ENCODE peak calls at places on chromosomes 4 and X, in nine cellular contexts. One of them, this sample, is unnamed.

GRCh38 chr4:91622925-91623600 is 680.7 kb upstream of the GRID2 start:
- DNase-seq in suprapubic skin: no peak
- DNase-seq in fibroblast of pulmonary artery: no peak
- DNase-seq in stomach: no peak
- DNase-seq in WERI-Rb-1: no peak
- DNase-seq in lower leg skin: no peak
- DNase-seq in brain microvascular endothelial cell: no peak
- DNase-seq in epithelial cell of esophagus: no peak
- DNase-seq in heart right ventricle: no peak
- DNase-seq in this sample: no peak

GRCh38 chr4:80322716-80323115 is 12.8 kb upstream of the CFAP299 start:
- DNase-seq in brain microvascular endothelial cell: peak; percentile 59
- DNase-seq in suprapubic skin: no peak
- DNase-seq in epithelial cell of esophagus: peak; percentile 79
- DNase-seq in lower leg skin: no peak
- DNase-seq in heart right ventricle: no peak
- DNase-seq in WERI-Rb-1: peak; percentile 33
- DNase-seq in fibroblast of pulmonary artery: peak; percentile 69
- DNase-seq in stomach: no peak
- DNase-seq in this sample: no peak

GRCh38 chrX:103480526-103480925 is 38.8 kb downstream of the RAB40A start:
- DNase-seq in WERI-Rb-1: no peak
- DNase-seq in stomach: no peak
- DNase-seq in fibroblast of pulmonary artery: no peak
- DNase-seq in suprapubic skin: no peak
- DNase-seq in heart right ventricle: no peak
- DNase-seq in brain microvascular endothelial cell: no peak
- DNase-seq in lower leg skin: no peak
- DNase-seq in epithelial cell of esophagus: no peak
- DNase-seq in this sample: no peak

GRCh38 chr4:68447201-68447600 is at the start of gene TMPRSS11E:
- DNase-seq in suprapubic skin: no peak
- DNase-seq in brain microvascular endothelial cell: no peak
- DNase-seq in stomach: no peak
- DNase-seq in epithelial cell of esophagus: peak; percentile 82
- DNase-seq in WERI-Rb-1: no peak
- DNase-seq in lower leg skin: no peak
- DNase-seq in fibroblast of pulmonary artery: no peak
- DNase-seq in heart right ventricle: no peak
- DNase-seq in this sample: no peak

GRCh38 chr4:150006197-150006596 is 72.0 kb upstream of the DCLK2 start:
- DNase-seq in brain microvascular endothelial cell: no peak
- DNase-seq in WERI-Rb-1: no peak
- DNase-seq in stomach: no peak
- DNase-seq in epithelial cell of esophagus: no peak
- DNase-seq in suprapubic skin: no peak
- DNase-seq in heart right ventricle: no peak
- DNase-seq in lower leg skin: no peak
- DNase-seq in fibroblast of pulmonary artery: no peak
- DNase-seq in this sample: no peak

GRCh38 chrX:81054904-81055303 is 146.8 kb downstream of the HMGN5 start:
- DNase-seq in WERI-Rb-1: no peak
- DNase-seq in brain microvascular endothelial cell: no peak
- DNase-seq in stomach: no peak
- DNase-seq in lower leg skin: no peak
- DNase-seq in suprapubic skin: no peak
- DNase-seq in heart right ventricle: no peak
- DNase-seq in epithelial cell of esophagus: no peak
- DNase-seq in fibroblast of pulmonary artery: no peak
- DNase-seq in this sample: no peak

GRCh38 chr4:150510176-150510875 is 71.6 kb upstream of the MAB21L2 start:
- DNase-seq in suprapubic skin: no peak
- DNase-seq in fibroblast of pulmonary artery: peak; percentile 92
- DNase-seq in heart right ventricle: no peak
- DNase-seq in epithelial cell of esophagus: peak; percentile 79
- DNase-seq in stomach: no peak
- DNase-seq in lower leg skin: no peak
- DNase-seq in brain microvascular endothelial cell: peak; percentile 49
- DNase-seq in WERI-Rb-1: no peak
- DNase-seq in this sample: peak; percentile 40

GRCh38 chr4:67918428-67918827 is 34.6 kb upstream of the TMPRSS11D start:
- DNase-seq in lower leg skin: no peak
- DNase-seq in suprapubic skin: no peak
- DNase-seq in stomach: no peak
- DNase-seq in WERI-Rb-1: no peak
- DNase-seq in epithelial cell of esophagus: peak; percentile 37
- DNase-seq in brain microvascular endothelial cell: no peak
- DNase-seq in fibroblast of pulmonary artery: no peak
- DNase-seq in heart right ventricle: no peak
- DNase-seq in this sample: no peak

GRCh38 chrX:57285001-57285400 is 1.5 kb upstream of the FAAH2 start:
- DNase-seq in lower leg skin: no peak
- DNase-seq in stomach: no peak
- DNase-seq in epithelial cell of esophagus: peak; percentile 8
- DNase-seq in heart right ventricle: no peak
- DNase-seq in suprapubic skin: no peak
- DNase-seq in fibroblast of pulmonary artery: no peak
- DNase-seq in brain microvascular endothelial cell: no peak
- DNase-seq in WERI-Rb-1: no peak
- DNase-seq in this sample: no peak

GRCh38 chrX:57289089-57289488 is 2.6 kb downstream of the FAAH2 start:
- DNase-seq in lower leg skin: no peak
- DNase-seq in brain microvascular endothelial cell: no peak
- DNase-seq in suprapubic skin: no peak
- DNase-seq in WERI-Rb-1: no peak
- DNase-seq in stomach: no peak
- DNase-seq in epithelial cell of esophagus: peak; percentile 53
- DNase-seq in fibroblast of pulmonary artery: no peak
- DNase-seq in heart right ventricle: no peak
- DNase-seq in this sample: no peak

GRCh38 chrX:57282568-57282967 is 3.9 kb upstream of the FAAH2 start:
- DNase-seq in stomach: no peak
- DNase-seq in brain microvascular endothelial cell: no peak
- DNase-seq in WERI-Rb-1: no peak
- DNase-seq in fibroblast of pulmonary artery: no peak
- DNase-seq in lower leg skin: no peak
- DNase-seq in suprapubic skin: no peak
- DNase-seq in epithelial cell of esophagus: peak; percentile 9
- DNase-seq in heart right ventricle: no peak
- DNase-seq in this sample: no peak

DNA sequence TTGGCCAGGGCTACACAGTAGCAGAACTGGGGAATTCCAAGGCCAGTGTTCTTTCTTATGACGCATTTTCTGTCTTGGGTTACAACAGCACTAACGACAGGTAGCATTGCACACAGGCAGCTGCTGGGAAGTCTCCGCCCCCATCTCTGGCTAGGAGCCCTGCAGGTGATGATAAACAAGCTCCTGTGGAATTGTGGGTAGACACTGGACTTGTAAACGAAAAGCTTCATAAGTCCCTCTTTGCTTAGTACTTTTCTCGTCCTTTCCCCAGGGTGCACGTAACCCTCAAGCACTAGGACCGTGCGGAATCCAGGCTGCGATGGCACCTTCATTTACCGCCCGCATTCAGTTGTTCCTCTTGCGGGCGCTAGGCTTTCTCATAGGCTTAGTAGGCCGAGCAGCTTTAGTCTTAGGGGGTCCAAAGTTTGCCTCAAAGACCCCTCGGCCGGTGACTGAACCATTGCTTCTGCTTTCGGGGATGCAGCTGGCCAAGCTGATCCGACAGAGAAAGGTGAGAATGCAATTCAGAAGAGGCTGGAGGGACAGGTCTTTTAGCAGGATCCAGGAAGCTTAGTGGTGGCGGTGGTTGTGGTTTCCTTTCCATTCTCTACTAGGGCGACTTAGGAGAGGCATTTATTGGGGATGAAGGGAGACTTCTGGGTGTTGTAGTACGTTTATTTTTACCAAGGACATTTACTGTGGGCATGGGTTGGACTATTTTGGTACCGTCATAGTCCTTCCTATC is at the start of gene FAAH2:
- DNase-seq in brain microvascular endothelial cell: no peak
- DNase-seq in lower leg skin: peak; percentile 34
- DNase-seq in fibroblast of pulmonary artery: no peak
- DNase-seq in WERI-Rb-1: no peak
- DNase-seq in heart right ventricle: no peak
- DNase-seq in epithelial cell of esophagus: peak; percentile 95
- DNase-seq in stomach: peak; percentile 77
- DNase-seq in suprapubic skin: no peak
- DNase-seq in this sample: peak; percentile 68
- H3K4me3 ChIP-seq in brain microvascular endothelial cell: no peak within 1 kb of the TSS
- H3K4me3 ChIP-seq in lower leg skin: no peak within 1 kb of the TSS
- H3K4me3 ChIP-seq in fibroblast of pulmonary artery: no peak within 1 kb of the TSS
- H3K4me3 ChIP-seq in WERI-Rb-1: no peak within 1 kb of the TSS
- H3K4me3 ChIP-seq in heart right ventricle: peak within 1 kb of the TSS; percentile 38
- H3K4me3 ChIP-seq in epithelial cell of esophagus: peak within 1 kb of the TSS; percentile 56
- H3K4me3 ChIP-seq in stomach: peak within 1 kb of the TSS; percentile 43
- H3K4me3 ChIP-seq in suprapubic skin: peak within 1 kb of the TSS; percentile 46
- H3K4me3 ChIP-seq in this sample: peak within 1 kb of the TSS; percentile 66

GRCh38 chr4:59161249-59161648 is 2038.9 kb upstream of the ADGRL3 start:
- DNase-seq in suprapubic skin: no peak
- DNase-seq in fibroblast of pulmonary artery: no peak
- DNase-seq in epithelial cell of esophagus: no peak
- DNase-seq in stomach: no peak
- DNase-seq in lower leg skin: no peak
- DNase-seq in WERI-Rb-1: no peak
- DNase-seq in brain microvascular endothelial cell: no peak
- DNase-seq in heart right ventricle: no peak
- DNase-seq in this sample: no peak
- TF ChIP-seq CTCF in suprapubic skin: no peak
- TF ChIP-seq CTCF in fibroblast of pulmonary artery: no peak
- TF ChIP-seq CTCF in epithelial cell of esophagus: no peak
- TF ChIP-seq CTCF in stomach: no peak
- TF ChIP-seq CTCF in lower leg skin: no peak
- TF ChIP-seq CTCF in WERI-Rb-1: no peak
- TF ChIP-seq CTCF in brain microvascular endothelial cell: no peak
- TF ChIP-seq CTCF in heart right ventricle: no peak
- TF ChIP-seq CTCF in this sample: no peak

GRCh38 chr4:76306882-76307669 is 543 bp downstream of the STBD1 start:
- DNase-seq in fibroblast of pulmonary artery: peak; percentile 50
- DNase-seq in brain microvascular endothelial cell: peak; percentile 16
- DNase-seq in stomach: peak; percentile 68
- DNase-seq in heart right ventricle: peak; percentile 68
- DNase-seq in suprapubic skin: peak; percentile 71
- DNase-seq in lower leg skin: peak; percentile 26
- DNase-seq in epithelial cell of esophagus: peak; percentile 66
- DNase-seq in WERI-Rb-1: peak; percentile 68
- DNase-seq in this sample: no peak

GRCh38 chr4:76307670-76308014 is 1.1 kb downstream of the STBD1 start:
- DNase-seq in brain microvascular endothelial cell: no peak
- DNase-seq in lower leg skin: no peak
- DNase-seq in heart right ventricle: peak; percentile 44
- DNase-seq in suprapubic skin: no peak
- DNase-seq in stomach: peak; percentile 33
- DNase-seq in epithelial cell of esophagus: no peak
- DNase-seq in fibroblast of pulmonary artery: no peak
- DNase-seq in WERI-Rb-1: no peak
- DNase-seq in this sample: no peak

GRCh38 chr4:76305971-76306881 is at the start of gene STBD1:
- DNase-seq in heart right ventricle: peak; percentile 85
- DNase-seq in fibroblast of pulmonary artery: peak; percentile 57
- DNase-seq in brain microvascular endothelial cell: peak; percentile 29
- DNase-seq in WERI-Rb-1: peak; percentile 82
- DNase-seq in stomach: peak; percentile 77
- DNase-seq in epithelial cell of esophagus: peak; percentile 62
- DNase-seq in lower leg skin: peak; percentile 47
- DNase-seq in suprapubic skin: peak; percentile 72
- DNase-seq in this sample: no peak

GRCh38 chr4:76302856-76303438 is 3.6 kb upstream of the STBD1 start:
- DNase-seq in lower leg skin: no peak
- DNase-seq in fibroblast of pulmonary artery: peak; percentile 57
- DNase-seq in heart right ventricle: no peak
- DNase-seq in epithelial cell of esophagus: peak; percentile 8
- DNase-seq in suprapubic skin: no peak
- DNase-seq in stomach: no peak
- DNase-seq in brain microvascular endothelial cell: no peak
- DNase-seq in WERI-Rb-1: no peak
- DNase-seq in this sample: no peak

DNA sequence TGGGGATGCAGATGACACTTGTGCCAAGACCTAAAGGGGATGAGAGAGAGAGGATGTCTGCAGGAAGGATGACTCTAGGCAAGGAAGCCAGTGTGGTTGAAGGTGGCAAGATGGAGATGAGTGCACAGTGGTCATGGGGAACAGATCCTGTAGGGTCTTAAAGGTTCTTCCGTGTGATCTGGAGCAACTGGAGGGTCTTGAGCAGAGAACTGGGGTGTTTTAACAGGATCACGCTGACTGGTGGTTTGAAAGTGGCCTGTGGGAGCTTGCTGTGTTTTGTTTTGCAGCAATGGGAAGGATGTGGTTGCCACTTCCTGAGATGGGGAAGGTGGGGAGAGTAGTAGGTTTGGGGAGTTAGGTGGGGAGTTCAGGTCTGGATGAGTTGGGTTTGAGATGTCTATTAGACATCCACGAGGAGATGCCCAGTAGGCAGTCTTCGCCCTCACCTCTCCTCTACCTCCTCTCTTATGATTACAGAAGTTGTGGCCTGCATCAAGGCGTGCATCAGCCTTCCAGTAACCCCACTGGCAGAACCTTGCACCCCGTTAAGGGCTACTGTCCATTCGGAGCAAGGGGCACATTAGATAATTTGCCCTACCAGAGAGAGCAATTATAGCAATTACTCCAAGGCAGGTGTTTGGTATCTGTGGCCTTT is 1.4 kb upstream of the STBD1 start:
- DNase-seq in suprapubic skin: no peak
- DNase-seq in lower leg skin: no peak
- DNase-seq in heart right ventricle: no peak
- DNase-seq in fibroblast of pulmonary artery: no peak
- DNase-seq in epithelial cell of esophagus: no peak
- DNase-seq in stomach: no peak
- DNase-seq in WERI-Rb-1: no peak
- DNase-seq in brain microvascular endothelial cell: no peak
- DNase-seq in this sample: no peak
- H3K4me3 ChIP-seq in suprapubic skin: peak overlapping the region; percentile 94
- H3K4me3 ChIP-seq in lower leg skin: no peak overlapping the region
- H3K4me3 ChIP-seq in heart right ventricle: peak overlapping the region; percentile 70
- H3K4me3 ChIP-seq in fibroblast of pulmonary artery: peak overlapping the region; percentile 81
- H3K4me3 ChIP-seq in epithelial cell of esophagus: peak overlapping the region; percentile 78
- H3K4me3 ChIP-seq in stomach: peak overlapping the region; percentile 83
- H3K4me3 ChIP-seq in WERI-Rb-1: peak overlapping the region; percentile 93
- H3K4me3 ChIP-seq in brain microvascular endothelial cell: peak overlapping the region; percentile 77
- H3K4me3 ChIP-seq in this sample: peak overlapping the region; percentile 89

GRCh38 chr4:173991814-173992213 is 291.7 kb downstream of the FBXO8 start:
- DNase-seq in brain microvascular endothelial cell: no peak
- DNase-seq in fibroblast of pulmonary artery: no peak
- DNase-seq in epithelial cell of esophagus: no peak
- DNase-seq in WERI-Rb-1: no peak
- DNase-seq in suprapubic skin: no peak
- DNase-seq in stomach: no peak
- DNase-seq in heart right ventricle: no peak
- DNase-seq in lower leg skin: no peak
- DNase-seq in this sample: no peak

GRCh38 chr4:173991321-173991720 is 292.1 kb downstream of the FBXO8 start:
- DNase-seq in WERI-Rb-1: no peak
- DNase-seq in fibroblast of pulmonary artery: no peak
- DNase-seq in epithelial cell of esophagus: no peak
- DNase-seq in stomach: no peak
- DNase-seq in suprapubic skin: no peak
- DNase-seq in heart right ventricle: no peak
- DNase-seq in lower leg skin: no peak
- DNase-seq in brain microvascular endothelial cell: no peak
- DNase-seq in this sample: no peak

GRCh38 chr4:173990879-173991231 is 292.6 kb downstream of the FBXO8 start:
- DNase-seq in heart right ventricle: peak; percentile 66
- DNase-seq in WERI-Rb-1: peak; percentile 78
- DNase-seq in epithelial cell of esophagus: no peak
- DNase-seq in lower leg skin: no peak
- DNase-seq in suprapubic skin: no peak
- DNase-seq in fibroblast of pulmonary artery: peak; percentile 62
- DNase-seq in brain microvascular endothelial cell: no peak
- DNase-seq in stomach: peak; percentile 35
- DNase-seq in this sample: no peak

GRCh38 chr4:173990126-173990878 is 293.2 kb downstream of the FBXO8 start:
- DNase-seq in WERI-Rb-1: peak; percentile 38
- DNase-seq in stomach: no peak
- DNase-seq in suprapubic skin: no peak
- DNase-seq in heart right ventricle: no peak
- DNase-seq in brain microvascular endothelial cell: peak; percentile 6
- DNase-seq in epithelial cell of esophagus: peak; percentile 45
- DNase-seq in lower leg skin: no peak
- DNase-seq in fibroblast of pulmonary artery: peak; percentile 79
- DNase-seq in this sample: no peak
- TF ChIP-seq CTCF in WERI-Rb-1: peak; percentile 66
- TF ChIP-seq CTCF in stomach: peak; percentile 36
- TF ChIP-seq CTCF in suprapubic skin: peak; percentile 10
- TF ChIP-seq CTCF in heart right ventricle: no peak
- TF ChIP-seq CTCF in brain microvascular endothelial cell: peak; percentile 75
- TF ChIP-seq CTCF in epithelial cell of esophagus: peak; percentile 61
- TF ChIP-seq CTCF in lower leg skin: no peak
- TF ChIP-seq CTCF in fibroblast of pulmonary artery: peak; percentile 81
- TF ChIP-seq CTCF in this sample: peak; percentile 69